ENCODE peak calls at places on chromosome 10, in five cellular contexts. H is RWPE2, Y is upper lobe of left lung, O is GM10248, M is left lung. P is an unnamed sample.
A peak's percentile ranks its signal among the peaks of the same experiment; 100 is the strongest.

GRCh38 chr10:59314284-59314683 is 48.1 kb downstream of the FAM13C start:
- DNase-seq in H (no peak), M (no peak), Y (no peak), O (no peak), P (no peak)

GRCh38 chr10:16986082-16986405 is 143.6 kb downstream of the CUBN start:
- DNase-seq in H (no peak), Y (peak; percentile 19), M (no peak), O (no peak), P (no peak)

GRCh38 chr10:92279297-92279696 is 11.6 kb downstream of the CPEB3 start:
- DNase-seq in Y (no peak), H (no peak), O (no peak), M (no peak), P (no peak)

GRCh38 chr10:98391065-98391464 is 23.9 kb downstream of the PYROXD2 start:
- DNase-seq in O (no peak), M (no peak), H (no peak), Y (no peak), P (no peak)

GRCh38 chr10:123377883-123378282 is 223.7 kb downstream of the BUB3 start:
- DNase-seq in Y (no peak), H (no peak), O (no peak), M (no peak), P (peak; percentile 4)

GRCh38 chr10:125151824-125152634 is 8.3 kb downstream of the CTBP2 start:
- DNase-seq in Y (peak; percentile 88), M (peak; percentile 88), H (no peak), O (no peak), P (no peak)

GRCh38 chr10:97843296-97843671 is 6.4 kb upstream of the GOLGA7B start:
- DNase-seq in O (no peak), M (no peak), Y (no peak), H (no peak), P (no peak)

GRCh38 chr10:125009580-125010235 is 67.8 kb downstream of the ZRANB1 start:
- DNase-seq in Y (no peak), H (peak; percentile 18), O (no peak), M (peak; percentile 36), P (no peak)

GRCh38 chr10:117443677-117444022 is 68.4 kb upstream of the PDZD8 start:
- DNase-seq in M (no peak), H (no peak), O (no peak), Y (no peak), P (no peak)

GRCh38 chr10:35640474-35640873 is 1.6 kb downstream of the FZD8 start:
- DNase-seq in M (peak; percentile 86), O (peak; percentile 68), Y (peak; percentile 92), H (no peak), P (peak; percentile 85)

GRCh38 chr10:130200156-130201042 is 64.2 kb downstream of the GLRX3 start:
- DNase-seq in M (no peak), H (no peak), Y (peak; percentile 63), O (no peak), P (no peak)

GRCh38 chr10:109978481-109978880 is 29.3 kb upstream of the ADD3 start:
- DNase-seq in H (no peak), M (no peak), O (peak; percentile 52), Y (no peak), P (no peak)

GRCh38 chr10:77911535-77912123 is 14.9 kb downstream of the DLG5 start:
- DNase-seq in O (no peak), Y (no peak), H (no peak), M (no peak), P (peak; percentile 93)

GRCh38 chr10:83943920-83944319 is 195.4 kb upstream of the GHITM start:
- DNase-seq in H (no peak), Y (no peak), M (no peak), O (no peak), P (no peak)

GRCh38 chr10:117797286-117797685 is 249.5 kb downstream of the RAB11FIP2 start:
- DNase-seq in H (no peak), M (no peak), O (no peak), Y (no peak), P (no peak)

GRCh38 chr10:102595914-102596313 is 48.4 kb upstream of the TRIM8 start:
- DNase-seq in Y (no peak), M (no peak), H (no peak), O (no peak), P (no peak)

GRCh38 chr10:97466755-97467154 is 20.8 kb downstream of the ZDHHC16 start:
- DNase-seq in O (no peak), M (no peak), Y (no peak), H (no peak), P (no peak)

GRCh38 chr10:75211007-75211735 is 575 bp downstream of the VDAC2 start:
- DNase-seq in M (no peak), Y (no peak), H (no peak), O (no peak), P (no peak)

GRCh38 chr10:97407211-97407951 is 6.2 kb upstream of the RRP12 start:
- DNase-seq in H (no peak), O (peak; percentile 80), Y (no peak), M (peak; percentile 80), P (peak; percentile 93)

GRCh38 chr10:18424200-18424599 is 227.2 kb downstream of the NSUN6 start:
- DNase-seq in M (no peak), H (no peak), O (no peak), Y (no peak), P (no peak)

GRCh38 chr10:63646491-63646890 is 125.3 kb downstream of the REEP3 start:
- DNase-seq in M (no peak), Y (no peak), O (no peak), H (no peak), P (no peak)

GRCh38 chr10:59843733-59844132 is 62.6 kb downstream of the CCDC6 start:
- DNase-seq in Y (no peak), O (no peak), H (no peak), M (no peak), P (no peak)

GRCh38 chr10:132937861-132938260 is 4.5 kb downstream of the CFAP46 start:
- DNase-seq in O (no peak), M (peak; percentile 76), Y (peak; percentile 59), H (no peak), P (no peak)

GRCh38 chr10:84540022-84540616 is 211.7 kb downstream of the CCSER2 start:
- DNase-seq in H (no peak), Y (no peak), O (no peak), M (no peak), P (peak; percentile 33)

GRCh38 chr10:25300073-25300472 is 125.3 kb downstream of the GPR158 start:
- DNase-seq in Y (no peak), H (no peak), O (no peak), M (no peak), P (no peak)

GRCh38 chr10:26840938-26841732 is 19.6 kb downstream of the ABI1 start:
- DNase-seq in O (no peak), M (no peak), Y (no peak), H (no peak), P (no peak)

GRCh38 chr10:21926949-21927348 is 76.6 kb downstream of the DNAJC1 start:
- DNase-seq in H (peak; percentile 74), O (no peak), M (no peak), Y (no peak), P (peak; percentile 74)

GRCh38 chr10:35778344-35778743 is 136.2 kb upstream of the FZD8 start:
- DNase-seq in H (no peak), Y (no peak), M (no peak), O (no peak), P (no peak)

GRCh38 chr10:29753283-29753682 is 118.5 kb upstream of the SVIL start:
- DNase-seq in Y (no peak), M (no peak), H (no peak), O (no peak), P (no peak)

GRCh38 chr10:49527061-49527460 is 11.9 kb downstream of the ERCC6 start:
- DNase-seq in M (no peak), Y (no peak), O (no peak), H (no peak), P (no peak)

GRCh38 chr10:103968441-103969391 is 1.8 kb downstream of the SLK start:
- DNase-seq in H (no peak), Y (no peak), O (no peak), M (no peak), P (no peak)

DNA sequence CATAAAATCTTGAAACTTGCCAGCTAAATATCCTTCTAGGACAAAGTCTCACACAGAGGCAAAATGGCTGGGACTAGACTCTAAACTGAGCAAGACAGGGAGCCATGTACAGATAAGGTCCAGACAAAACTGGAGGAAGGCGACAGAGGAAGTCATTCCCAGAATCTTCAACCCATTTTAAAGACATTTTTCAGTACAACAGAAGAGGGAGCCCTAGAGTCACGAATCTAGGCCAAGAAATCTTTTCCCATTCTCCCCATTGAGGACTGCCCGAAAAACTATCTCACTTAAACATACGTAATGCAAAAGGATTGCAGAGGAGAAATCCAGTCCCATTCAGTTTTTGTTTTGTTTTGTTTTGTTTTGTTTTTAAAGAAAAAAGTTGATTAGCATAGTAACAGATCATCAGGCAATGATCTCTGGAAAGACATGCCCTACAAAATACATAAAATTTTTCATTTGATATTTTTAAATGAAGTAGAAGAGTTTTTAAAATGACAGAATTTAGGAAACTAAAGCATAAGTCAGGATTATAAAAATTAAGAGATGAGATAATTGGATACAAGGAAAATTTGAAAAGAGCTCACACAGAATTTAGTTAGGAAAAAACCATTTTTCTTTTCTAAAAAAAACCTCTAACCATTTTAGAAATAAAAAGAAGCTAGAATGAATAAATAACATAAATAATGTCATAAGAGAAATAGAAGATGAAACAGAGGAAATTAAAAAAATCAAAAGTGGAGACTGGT is 16.9 kb upstream of the PRF1 start:
- DNase-seq in M (no peak), Y (no peak), H (no peak), O (peak; percentile 22), P (peak; percentile 50)
- TF ChIP-seq CTCF in M (no peak), Y (no peak), H (no peak), O (no peak), P (peak; percentile 38)

GRCh38 chr10:86698207-86698940 is 30.1 kb downstream of the LDB3 start:
- DNase-seq in M (peak; percentile 46), H (no peak), O (no peak), Y (no peak), P (no peak)
- TF ChIP-seq CTCF in M (no peak), H (peak; percentile 15), O (no peak), Y (no peak), P (peak; percentile 7)

DNA sequence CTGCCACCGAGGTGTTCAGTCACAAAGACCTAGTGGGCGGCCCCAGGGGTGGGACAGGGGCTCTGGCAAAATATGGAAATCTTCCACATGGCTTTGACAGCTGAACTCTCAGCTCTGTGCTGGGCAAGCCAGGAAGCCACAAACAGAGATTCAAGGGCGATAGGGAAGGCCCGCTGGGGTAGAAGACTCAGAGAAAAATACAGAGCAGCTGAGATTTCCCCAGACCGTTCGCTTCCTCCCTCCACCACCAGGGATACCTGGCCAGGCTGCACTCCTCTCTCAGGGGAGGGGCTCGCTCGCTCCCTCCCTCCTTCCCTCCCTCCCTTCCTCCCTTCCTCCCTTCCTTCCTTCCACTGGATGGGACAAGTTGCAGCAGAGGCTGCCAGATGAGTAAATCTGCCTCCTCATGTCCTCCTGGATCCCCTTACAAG is 260.5 kb downstream of the PRPF18 start:
- DNase-seq in O (no peak), M (no peak), H (no peak), Y (no peak), P (no peak)
- TF ChIP-seq CTCF in O (no peak), M (no peak), H (no peak), Y (no peak), P (no peak)

DNA sequence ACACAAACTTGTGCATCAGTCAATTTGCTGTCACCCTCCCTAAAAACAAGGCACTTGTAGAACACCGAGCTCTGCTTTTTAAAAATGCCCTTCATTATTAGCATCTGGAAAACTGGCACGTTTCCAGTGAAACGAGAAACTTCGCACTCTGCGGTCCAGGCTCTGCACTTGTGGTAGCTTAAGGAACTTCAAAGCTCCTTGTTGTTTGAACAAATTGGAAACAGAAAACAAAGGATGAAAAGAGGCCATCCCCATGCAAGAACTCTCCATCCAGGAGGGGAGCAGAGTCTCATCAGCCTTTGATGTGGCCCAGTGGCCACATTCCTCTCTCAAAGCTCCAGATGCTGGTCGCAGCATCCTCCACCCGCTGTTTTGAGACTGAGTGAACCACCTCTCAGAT is 105.0 kb downstream of the C10orf90 start:
- DNase-seq in O (no peak), H (no peak), M (no peak), Y (no peak), P (no peak)
- TF ChIP-seq CTCF in O (no peak), H (no peak), M (no peak), Y (no peak), P (no peak)